ENCODE peak calls at places on chromosomes 7 and 10, in eight cellular contexts. Y is gastrocnemius medialis; T is non-pigmented ciliary epithelial cell; G is stimulated activated CD4-positive, alpha-beta T cell treated with anti-CD3 and anti-CD28 coated beads, Interleukin-12 subunit alpha, Interleukin-12 subunit beta, amount 100 ng/mL, for 4 hours; Q is ELR; J is HuH-7; R is activated CD4-positive, alpha-beta T cell treated with anti-CD3 and anti-CD28 coated beads, Interleukin-2, amount 50 U/mL, for 1 hour; X is activated CD8-positive, alpha-beta memory T cell treated with anti-CD3 and anti-CD28 coated beads, Interleukin-2, amount 50 U/mL, for 48 hours. N is an unnamed sample.

GRCh38 chr7:100435401-100436304 is 644 bp downstream of the PPP1R35 start:
- DNase-seq in T (no peak), Q (peak; percentile 52), J (no peak), Y (no peak), G (peak; percentile 47), X (peak; percentile 78), R (peak; percentile 56), N (no peak)

GRCh38 chr7:33471636-33472242 is 342.4 kb downstream of the BBS9 start:
- DNase-seq in Q (no peak), X (no peak), G (no peak), J (no peak), T (no peak), R (no peak), Y (no peak), N (no peak)

GRCh38 chr10:31134303-31134928 is 102.8 kb upstream of the ZNF438 start:
- DNase-seq in X (peak; percentile 67), R (no peak), T (peak; percentile 81), J (no peak), G (no peak), Y (no peak), Q (peak; percentile 93), N (peak; percentile 11)

GRCh38 chr7:114392686-114393085 is 21.9 kb upstream of the FOXP2 start:
- DNase-seq in J (no peak), X (no peak), Y (no peak), R (no peak), T (peak; percentile 27), Q (peak; percentile 28), G (no peak), N (no peak)

GRCh38 chr10:122342293-122343134 is 32.0 kb upstream of the PLEKHA1 start:
- DNase-seq in X (peak; percentile 43), Y (no peak), T (peak; percentile 18), R (peak; percentile 53), G (peak; percentile 25), Q (peak; percentile 62), J (peak; percentile 52), N (peak; percentile 32)

GRCh38 chr7:46007990-46008643 is 87.0 kb upstream of the IGFBP3 start:
- DNase-seq in G (no peak), R (no peak), T (no peak), Y (no peak), Q (no peak), J (no peak), X (no peak), N (no peak)

GRCh38 chr7:42385912-42386311 is 148.9 kb upstream of the GLI3 start:
- DNase-seq in R (no peak), T (no peak), J (no peak), Q (peak; percentile 33), X (no peak), G (no peak), Y (no peak), N (no peak)

GRCh38 chr7:99141756-99142726 is 1.9 kb downstream of the SMURF1 start:
- DNase-seq in G (peak; percentile 65), J (peak; percentile 34), R (peak; percentile 72), T (no peak), Y (peak; percentile 20), Q (peak; percentile 72), X (peak; percentile 81), N (no peak)

GRCh38 chr7:117399820-117400422 is 27.4 kb downstream of the ASZ1 start:
- DNase-seq in T (no peak), Y (no peak), J (no peak), X (no peak), Q (peak; percentile 39), R (no peak), G (no peak), N (no peak)

GRCh38 chr10:105751688-105752087 is 1110.6 kb downstream of the SORCS3 start:
- DNase-seq in Y (no peak), Q (no peak), T (no peak), R (no peak), J (no peak), G (no peak), X (no peak), N (no peak)

GRCh38 chr10:114571316-114571999 is 86.6 kb downstream of the ABLIM1 start:
- DNase-seq in R (no peak), X (no peak), T (no peak), J (no peak), Q (no peak), G (no peak), Y (no peak), N (no peak)

GRCh38 chr7:131890191-131890590 is 333.8 kb upstream of the PODXL start:
- DNase-seq in Q (no peak), T (no peak), G (no peak), R (no peak), X (no peak), J (no peak), Y (no peak), N (no peak)

GRCh38 chr7:2807846-2808772 is 36.0 kb downstream of the GNA12 start:
- DNase-seq in R (no peak), X (no peak), T (no peak), Q (peak; percentile 27), J (no peak), Y (no peak), G (no peak), N (peak; percentile 47)

GRCh38 chr7:107122483-107122882 is 46.3 kb upstream of the HBP1 start:
- DNase-seq in R (no peak), T (no peak), G (no peak), Q (peak; percentile 12), Y (no peak), J (no peak), X (no peak), N (no peak)

GRCh38 chr10:11164806-11165590 is 147.3 kb downstream of the CELF2 start:
- DNase-seq in G (peak; percentile 50), R (peak; percentile 66), J (no peak), Q (peak; percentile 4), T (peak; percentile 60), X (peak; percentile 81), Y (peak; percentile 55), N (no peak)

GRCh38 chr10:129614341-129614740 is 147.3 kb downstream of the MGMT start:
- DNase-seq in R (no peak), Y (no peak), J (no peak), G (no peak), X (no peak), Q (no peak), T (no peak), N (no peak)

GRCh38 chr7:5689716-5690115 is 91.7 kb downstream of the RNF216 start:
- DNase-seq in J (no peak), Q (peak; percentile 55), X (no peak), T (no peak), R (no peak), G (no peak), Y (no peak), N (no peak)

GRCh38 chr7:93115796-93116195 is 2.0 kb downstream of the SAMD9 start:
- DNase-seq in T (peak; percentile 30), Q (peak; percentile 88), J (no peak), R (no peak), Y (no peak), G (no peak), X (no peak), N (no peak)

GRCh38 chr10:106987362-106987761 is 177.1 kb downstream of the SORCS1 start:
- DNase-seq in Q (no peak), T (no peak), R (no peak), X (no peak), G (no peak), Y (no peak), J (no peak), N (no peak)

GRCh38 chr7:108603922-108604684 is 34.4 kb downstream of the DNAJB9 start:
- DNase-seq in R (no peak), Y (no peak), Q (no peak), G (no peak), J (no peak), X (no peak), T (no peak), N (no peak)

GRCh38 chr10:124001391-124002260 is 91.8 kb downstream of the CHST15 start:
- DNase-seq in Q (no peak), J (no peak), T (no peak), Y (no peak), R (no peak), X (peak; percentile 36), G (no peak), N (peak; percentile 2)

GRCh38 chr10:123462760-123463159 is 203.4 kb upstream of the GPR26 start:
- DNase-seq in G (no peak), T (no peak), X (no peak), J (no peak), Q (no peak), R (no peak), Y (no peak), N (no peak)

GRCh38 chr10:80598084-80598798 is 60.5 kb downstream of the SH2D4B start:
- DNase-seq in T (no peak), Q (no peak), X (no peak), Y (no peak), R (no peak), G (no peak), J (no peak), N (no peak)

GRCh38 chr10:712089-712488 is 22.6 kb upstream of the DIP2C start:
- DNase-seq in J (peak; percentile 51), Y (no peak), Q (no peak), T (no peak), R (no peak), G (no peak), X (no peak), N (no peak)

GRCh38 chr7:78139335-78139734 is 340.8 kb downstream of the PHTF2 start:
- DNase-seq in R (no peak), G (no peak), T (no peak), X (no peak), Q (peak; percentile 18), Y (no peak), J (no peak), N (no peak)

GRCh38 chr7:45146531-45147379 is 10.8 kb upstream of the RAMP3 start:
- DNase-seq in T (no peak), X (no peak), Y (no peak), J (peak; percentile 40), R (no peak), Q (no peak), G (no peak), N (no peak)